ENCODE peak calls at places on chromosomes 5 and 9, in six cellular contexts. V is Panc1, S is HCT116, T is GM12878, O is K562, L is H1. F is an unnamed sample.

GRCh38 chr9:4297151-4297794 is 2.6 kb downstream of the GLIS3 start:
- DNase-seq in V (no peak), S (peak; percentile 79), T (no peak), O (peak; percentile 36), L (peak; percentile 86), F (peak; percentile 54)

GRCh38 chr5:132493241-132493640 is 2.7 kb upstream of the IRF1 start:
- DNase-seq in V (no peak), S (no peak), T (no peak), O (no peak), L (no peak), F (no peak)

GRCh38 chr5:170656346-170656745 is 127.2 kb upstream of the GABRP start:
- DNase-seq in V (no peak), S (no peak), T (no peak), O (no peak), L (no peak), F (no peak)

GRCh38 chr9:93041108-93041802 is 17.2 kb upstream of the SUSD3 start:
- DNase-seq in V (no peak), S (peak; percentile 44), T (no peak), O (peak; percentile 51), L (no peak), F (no peak)

GRCh38 chr9:129617167-129617566 is 3.7 kb downstream of the C9orf50 start:
- DNase-seq in V (no peak), S (no peak), T (no peak), O (no peak), L (no peak), F (no peak)

GRCh38 chr5:172313877-172314276 is 30.3 kb upstream of the UBTD2 start:
- DNase-seq in V (no peak), S (no peak), T (no peak), O (no peak), L (no peak), F (no peak)

GRCh38 chr9:87336407-87336806 is 161.3 kb upstream of the DAPK1 start:
- DNase-seq in V (no peak), S (no peak), T (no peak), O (peak; percentile 50), L (no peak), F (no peak)

GRCh38 chr5:150317048-150318003 is 14.6 kb upstream of the ARSI start:
- DNase-seq in V (peak; percentile 99), S (peak; percentile 67), T (no peak), O (peak; percentile 56), L (no peak), F (peak; percentile 63)

GRCh38 chr9:78109075-78109474 is 77.5 kb upstream of the GNAQ start:
- DNase-seq in V (no peak), S (no peak), T (no peak), O (no peak), L (no peak), F (no peak)

GRCh38 chr9:78115073-78115472 is 83.5 kb upstream of the GNAQ start:
- DNase-seq in V (no peak), S (no peak), T (no peak), O (peak; percentile 44), L (no peak), F (peak; percentile 12)

GRCh38 chr9:78114581-78114980 is 83.0 kb upstream of the GNAQ start:
- DNase-seq in V (no peak), S (no peak), T (no peak), O (no peak), L (no peak), F (no peak)

GRCh38 chr9:78112004-78112403 is 80.4 kb upstream of the GNAQ start:
- DNase-seq in V (no peak), S (no peak), T (no peak), O (no peak), L (no peak), F (no peak)
- TF ChIP-seq SIN3A in V (no peak), S (no peak), T (no peak), O (no peak), L (no peak), F (no peak)

DNA sequence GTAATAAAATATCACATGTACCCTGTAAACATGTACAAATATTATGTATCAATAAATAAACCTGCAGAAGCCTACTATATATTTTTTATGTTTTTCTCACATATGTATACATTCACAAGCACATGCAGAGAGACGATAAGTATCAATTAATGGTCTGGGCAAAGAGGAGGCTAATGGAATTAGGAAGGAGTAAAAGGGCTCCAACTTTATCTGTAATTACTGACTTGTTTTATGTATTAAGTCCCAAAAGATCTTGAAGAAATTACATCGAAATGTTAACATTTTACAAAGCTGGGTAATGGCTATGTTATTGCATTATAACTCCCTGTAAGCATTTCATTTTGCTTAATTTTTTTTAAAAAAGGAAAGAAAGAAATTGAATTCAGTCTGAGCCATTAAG is 78.0 kb downstream of the LPAR1 start:
- DNase-seq in V (no peak), S (no peak), T (no peak), O (no peak), L (no peak), F (no peak)
- TF ChIP-seq SIN3A in V (no peak), S (no peak), T (no peak), O (no peak), L (no peak), F (no peak)

DNA sequence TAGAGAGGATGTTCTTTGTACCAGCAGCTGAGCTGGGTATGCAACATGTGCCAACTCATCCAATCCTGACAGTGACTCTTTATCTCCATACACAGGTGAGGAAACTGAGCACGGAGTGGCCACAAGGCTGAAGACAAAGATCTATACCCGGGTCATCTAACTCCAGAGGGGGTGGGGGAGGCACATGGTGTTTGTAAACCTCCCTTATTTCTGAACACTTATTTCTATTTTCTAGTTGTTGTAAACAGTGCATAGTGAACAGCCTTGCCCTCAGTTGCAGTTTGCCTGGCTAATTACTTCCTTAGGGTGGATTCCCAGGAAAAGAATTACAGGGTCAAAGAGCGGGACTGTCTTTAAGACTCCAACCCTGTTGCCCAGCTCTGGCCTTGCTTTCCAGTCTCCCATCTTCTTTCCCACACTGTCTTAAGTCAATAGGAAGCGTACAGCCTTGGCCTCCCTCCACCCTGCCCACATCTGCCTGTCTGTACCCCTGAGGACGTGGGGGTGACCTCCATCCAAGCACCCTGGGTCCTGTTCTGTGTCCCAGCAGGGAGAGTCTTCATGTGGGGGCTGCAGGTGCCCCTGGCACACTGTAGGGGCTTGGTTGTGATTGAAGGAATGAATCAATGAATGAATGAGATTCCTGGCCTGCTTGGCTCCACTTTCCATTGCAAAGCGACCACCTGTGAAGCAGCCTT is 13.2 kb upstream of the FIBCD1 start:
- DNase-seq in V (no peak), S (no peak), T (no peak), O (peak; percentile 29), L (no peak), F (no peak)
- TF ChIP-seq SIN3A in V (no peak), S (no peak), T (no peak), O (no peak), L (no peak), F (no peak)

GRCh38 chr5:137782055-137782454 is 27.9 kb upstream of the HNRNPA0 start:
- DNase-seq in V (no peak), S (no peak), T (no peak), O (no peak), L (no peak), F (no peak)

DNA sequence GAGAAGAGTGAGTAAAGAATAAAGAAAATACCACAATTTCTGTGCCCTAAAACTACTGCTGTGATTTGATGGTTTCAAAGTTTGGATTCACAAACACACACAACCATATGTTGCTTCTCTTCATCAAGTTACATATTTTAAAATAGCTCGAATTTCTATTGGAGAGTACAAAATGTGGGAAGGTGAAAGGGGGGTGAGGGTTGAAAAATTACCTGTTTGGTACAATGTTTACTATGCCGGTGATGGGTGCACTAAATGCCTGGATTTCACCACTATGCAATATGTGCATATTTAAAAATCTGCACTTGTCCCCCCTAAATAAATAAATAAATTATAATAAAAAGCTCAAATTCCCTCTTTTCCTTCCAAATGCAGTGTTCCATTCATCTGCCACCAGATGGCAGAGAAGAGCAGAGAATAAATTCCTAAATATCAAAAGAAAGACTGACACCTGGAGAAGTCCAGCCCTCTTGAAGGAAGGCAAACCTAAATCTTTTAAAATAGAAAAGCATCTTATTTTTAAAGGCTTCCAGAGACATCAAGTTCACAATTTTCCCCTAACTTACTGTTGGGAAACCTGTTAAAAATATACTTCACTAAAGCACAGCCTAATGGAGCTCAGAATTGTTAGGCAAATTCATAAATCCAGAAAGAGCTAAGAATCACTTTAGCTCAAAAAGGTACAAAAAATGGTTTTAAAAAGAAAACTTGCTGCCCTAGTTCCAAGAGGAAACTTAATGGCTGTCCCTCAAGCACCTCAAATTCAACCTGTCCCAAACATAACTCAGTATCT is 24.8 kb upstream of the HNRNPA0 start:
- DNase-seq in V (peak; percentile 27), S (peak; percentile 44), T (no peak), O (peak; percentile 65), L (no peak), F (peak; percentile 35)
- TF ChIP-seq SIN3A in V (no peak), S (no peak), T (no peak), O (no peak), L (no peak), F (no peak)

GRCh38 chr9:70589571-70590263 is 175.3 kb upstream of the KLF9 start:
- DNase-seq in V (no peak), S (no peak), T (no peak), O (no peak), L (no peak), F (no peak)

GRCh38 chr9:70594546-70594945 is 180.1 kb upstream of the KLF9 start:
- DNase-seq in V (no peak), S (no peak), T (no peak), O (no peak), L (no peak), F (no peak)

GRCh38 chr9:70590264-70590646 is 175.8 kb upstream of the KLF9 start:
- DNase-seq in V (no peak), S (no peak), T (no peak), O (no peak), L (no peak), F (no peak)

GRCh38 chr9:70595211-70595610 is 180.8 kb upstream of the KLF9 start:
- DNase-seq in V (no peak), S (no peak), T (no peak), O (no peak), L (no peak), F (no peak)

DNA sequence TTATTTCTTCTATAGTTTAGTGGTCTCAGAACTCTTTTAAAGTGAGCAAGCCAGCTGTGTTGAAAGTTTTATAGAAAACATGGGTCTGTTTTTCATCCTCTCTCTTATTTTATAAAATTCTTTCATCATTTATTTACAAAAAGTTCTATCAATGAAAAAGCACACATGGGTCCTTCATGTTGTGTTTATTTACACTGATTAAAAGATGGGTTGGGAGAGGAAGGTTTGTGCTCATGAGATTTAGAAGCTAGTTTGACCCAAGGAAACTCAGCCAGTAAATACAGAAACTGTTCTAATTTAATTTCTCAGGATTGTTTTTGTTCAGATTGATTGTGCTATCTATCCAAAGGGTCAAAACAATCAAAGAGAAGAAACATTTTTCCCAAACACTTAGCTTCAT is 178.8 kb upstream of the KLF9 start:
- DNase-seq in V (no peak), S (no peak), T (no peak), O (no peak), L (no peak), F (no peak)
- TF ChIP-seq SIN3A in V (no peak), S (no peak), T (no peak), O (no peak), L (no peak), F (no peak)

GRCh38 chr5:113050606-113051391 is 74.2 kb downstream of the DCP2 start:
- DNase-seq in V (no peak), S (no peak), T (no peak), O (no peak), L (no peak), F (no peak)
- TF ChIP-seq SIN3A in V (no peak), S (no peak), T (no peak), O (no peak), L (no peak), F (no peak)

GRCh38 chr5:179196420-179197079 is 136.4 kb downstream of the ZNF354C start:
- DNase-seq in V (no peak), S (no peak), T (no peak), O (no peak), L (no peak), F (no peak)
- TF ChIP-seq SIN3A in V (no peak), S (no peak), T (no peak), O (no peak), L (no peak), F (no peak)